ENCODE peak calls at places on chromosomes 6 and 20, in four cellular contexts. B is K562, D is HepG2, Y is SK-N-SH. U is an unnamed sample.

GRCh38 chr20:10170261-10170660 is 48.4 kb upstream of the SNAP25 start:
- DNase-seq in B (no peak), Y (no peak), D (no peak), U (no peak)

GRCh38 chr20:11919046-11919445 is 1.4 kb downstream of the BTBD3 start:
- DNase-seq in Y (no peak), B (no peak), D (no peak), U (no peak)

GRCh38 chr20:2742934-2743559 is 50.5 kb downstream of the EBF4 start:
- DNase-seq in B (peak; percentile 70), D (peak; percentile 73), Y (peak; percentile 82), U (no peak)

GRCh38 chr20:43388267-43389081 is 69.2 kb upstream of the SRSF6 start:
- DNase-seq in B (no peak), D (no peak), Y (no peak), U (no peak)

GRCh38 chr20:14178528-14178927 is 158.9 kb downstream of the FLRT3 start:
- DNase-seq in B (no peak), Y (no peak), D (no peak), U (no peak)

GRCh38 chr6:98469146-98469545 is 365.2 kb upstream of the POU3F2 start:
- DNase-seq in Y (no peak), B (no peak), D (no peak), U (no peak)

GRCh38 chr6:42165016-42165415 is 8.1 kb upstream of the GUCA1A start:
- DNase-seq in Y (no peak), D (no peak), B (no peak), U (no peak)

GRCh38 chr6:5167501-5167900 is 82.4 kb downstream of the PPP1R3G start:
- DNase-seq in Y (no peak), D (no peak), B (no peak), U (no peak)

GRCh38 chr6:27720607-27721580 is 191.3 kb downstream of the OR2B2 start:
- DNase-seq in B (peak; percentile 77), D (peak; percentile 21), Y (no peak), U (no peak)

DNA sequence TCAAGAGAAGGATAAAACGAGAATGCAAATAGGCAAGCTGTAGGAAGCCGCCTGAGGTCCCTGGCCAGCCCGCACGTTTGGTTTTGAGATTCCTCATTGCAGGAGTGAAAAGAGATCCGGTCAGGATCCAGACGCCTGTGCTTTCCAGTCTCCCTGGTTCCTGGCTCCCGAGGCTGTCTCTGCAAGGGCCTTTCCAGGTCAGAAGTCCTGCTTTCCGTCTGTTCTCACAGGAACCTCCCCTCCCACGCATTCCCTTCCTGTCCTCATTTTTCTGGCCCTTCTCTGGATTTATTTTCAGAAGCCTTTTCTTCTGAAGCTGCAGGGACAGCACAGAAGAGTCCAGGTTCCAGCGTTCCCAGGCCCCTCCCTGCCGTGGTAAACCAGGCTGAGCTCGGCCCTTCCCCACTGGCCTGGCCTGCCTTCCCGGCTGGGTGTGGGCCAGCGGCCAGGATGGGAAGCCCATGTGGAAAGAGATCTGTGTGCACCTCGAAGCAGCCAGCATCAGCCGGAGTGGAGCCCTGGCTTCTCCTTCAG is 54.0 kb downstream of the TMEM242 start:
- DNase-seq in Y (no peak), D (no peak), B (no peak), U (no peak)
- TF ChIP-seq NFIC in Y (no peak), D (no peak), B (no peak), U (no peak)

GRCh38 chr6:89372506-89372901 is 20.0 kb upstream of the UBE2J1 start:
- DNase-seq in B (no peak), D (no peak), Y (no peak), U (no peak)
- TF ChIP-seq NFIC in B (no peak), D (no peak), Y (no peak), U (peak; percentile 59)

GRCh38 chr6:2467929-2468600 is 222.7 kb upstream of the GMDS start:
- DNase-seq in B (no peak), D (no peak), Y (no peak), U (no peak)
- TF ChIP-seq NFIC in B (no peak), D (no peak), Y (no peak), U (no peak)

DNA sequence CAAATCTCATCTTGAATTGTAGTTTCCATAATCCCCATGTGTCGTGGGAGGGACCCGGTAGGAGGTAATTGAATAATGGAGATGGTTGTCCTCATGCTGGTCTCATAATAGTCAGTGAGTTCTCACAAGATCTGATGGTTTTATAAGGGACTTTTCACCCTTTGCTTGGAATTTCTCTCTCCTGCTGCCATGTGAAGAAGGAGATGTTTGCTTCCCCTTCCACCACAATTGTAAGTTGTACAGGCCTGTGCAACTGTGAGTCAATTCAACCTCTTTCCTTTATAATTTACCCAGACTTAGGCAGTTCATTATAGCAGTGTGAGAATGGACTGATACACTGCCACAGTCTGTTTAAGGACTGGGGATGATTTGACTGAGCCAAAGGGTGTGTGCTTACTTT is 44.7 kb downstream of the NKAIN2 start:
- DNase-seq in B (no peak), Y (no peak), D (no peak), U (no peak)
- TF ChIP-seq NFIC in B (no peak), Y (no peak), D (no peak), U (no peak)

DNA sequence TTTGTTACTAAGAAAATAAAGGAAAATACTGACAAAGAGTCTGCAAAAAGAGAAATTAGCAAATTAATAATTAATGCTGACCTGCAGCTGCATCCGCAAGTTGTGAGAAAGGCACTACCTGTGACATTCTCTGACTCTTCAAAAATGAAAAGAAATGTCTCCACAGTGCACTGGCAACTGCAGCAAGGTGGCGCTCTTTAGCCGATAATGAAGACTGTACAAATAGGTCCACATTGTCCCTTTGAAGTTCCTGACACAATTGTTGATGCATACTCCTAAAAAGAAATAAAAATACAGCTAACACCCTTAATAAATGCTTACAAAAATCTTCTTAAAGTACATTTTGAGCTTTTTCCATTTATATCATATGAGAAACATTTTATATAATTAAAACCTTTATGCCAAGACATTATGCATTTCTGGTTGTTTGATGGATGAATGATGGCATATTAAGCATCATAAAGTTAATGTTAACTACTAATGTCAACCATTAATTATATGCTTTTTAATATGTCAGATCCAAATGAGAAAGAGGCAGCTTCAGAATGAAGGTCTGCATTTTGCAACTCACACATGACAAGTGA is 96.5 kb downstream of the MMS22L start:
- DNase-seq in D (peak; percentile 66), Y (peak; percentile 40), B (peak; percentile 50), U (peak; percentile 26)
- TF ChIP-seq NFIC in D (no peak), Y (no peak), B (no peak), U (no peak)

DNA sequence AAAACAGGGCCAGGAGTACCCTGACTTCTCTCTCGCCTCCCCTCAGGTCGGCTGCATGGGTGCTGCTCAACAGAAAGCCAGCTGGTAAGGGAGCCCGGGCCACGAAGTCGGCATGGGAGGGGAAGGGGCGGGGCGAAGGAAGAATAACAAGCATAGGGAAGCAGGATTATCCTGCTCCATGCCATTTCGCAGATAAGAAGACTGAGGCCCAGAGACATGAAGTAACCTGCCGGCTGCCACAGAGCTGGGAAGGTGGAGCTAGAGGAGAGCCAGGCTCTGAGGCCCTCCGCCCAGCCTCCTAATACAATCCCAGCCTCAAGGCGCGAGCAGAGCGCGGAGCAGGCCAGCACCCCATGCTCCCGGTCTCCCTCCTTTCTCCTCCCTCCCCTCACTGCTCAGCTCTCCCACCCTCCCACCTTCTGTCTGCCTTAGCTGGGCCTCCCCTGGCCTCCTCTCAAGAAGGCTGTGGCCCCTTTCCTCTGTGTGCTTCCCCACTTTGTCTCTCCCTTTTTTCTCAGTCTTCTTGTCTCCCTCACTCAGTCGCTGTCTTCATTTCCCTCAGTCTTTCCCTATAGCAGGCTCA is 13.2 kb upstream of the HMGA1 start:
- DNase-seq in B (no peak), Y (peak; percentile 82), D (no peak), U (no peak)
- TF ChIP-seq NFIC in B (no peak), Y (no peak), D (no peak), U (no peak)

GRCh38 chr20:8431538-8432434 is 299.7 kb downstream of the PLCB1 start:
- DNase-seq in D (no peak), Y (peak; percentile 62), B (no peak), U (no peak)
- TF ChIP-seq NFIC in D (no peak), Y (peak; percentile 96), B (no peak), U (no peak)

GRCh38 chr6:31954511-31954910 is 4.3 kb downstream of the NELFE start:
- DNase-seq in Y (no peak), B (no peak), D (no peak), U (no peak)

GRCh38 chr6:31949926-31950548 is 4.1 kb downstream of the CFB start:
- DNase-seq in D (no peak), Y (no peak), B (no peak), U (no peak)

GRCh38 chr6:31952890-31953289 is 5.9 kb downstream of the NELFE start:
- DNase-seq in B (no peak), D (no peak), Y (no peak), U (no peak)

GRCh38 chr6:31948753-31949413 is 3.0 kb downstream of the CFB start:
- DNase-seq in Y (no peak), B (peak; percentile 85), D (no peak), U (no peak)

GRCh38 chr6:31952140-31952805 is 6.4 kb downstream of the CFB start:
- DNase-seq in Y (peak; percentile 75), B (peak; percentile 72), D (peak; percentile 71), U (no peak)
- TF ChIP-seq NFIC in Y (no peak), B (no peak), D (peak; percentile 34), U (no peak)

DNA sequence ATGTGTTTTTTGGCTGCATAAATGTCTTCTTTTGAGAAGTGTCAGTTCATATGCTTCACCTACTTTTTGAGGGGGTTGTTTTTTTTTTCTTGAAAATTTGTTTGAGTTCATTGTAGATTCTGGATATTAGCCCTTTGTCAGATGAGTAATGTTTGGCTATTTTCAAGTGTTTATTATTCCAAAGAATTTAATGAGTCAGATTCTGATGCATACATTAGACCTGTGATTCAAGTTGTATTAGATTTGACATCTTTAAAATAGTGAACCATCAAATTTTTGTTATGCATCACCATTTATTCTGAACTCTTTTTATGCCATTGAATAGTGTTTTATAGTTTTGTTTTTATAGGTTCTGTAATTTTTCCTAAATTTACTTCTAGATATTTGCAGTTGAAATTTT is 319.3 kb downstream of the PKHD1 start:
- DNase-seq in Y (no peak), B (no peak), D (no peak), U (no peak)
- TF ChIP-seq NFIC in Y (no peak), B (no peak), D (no peak), U (no peak)

U was measured in GM12878.